ENCODE peak calls at places on chromosomes 13 and 19, in eight cellular contexts. One of them, this sample, is unnamed. For H3K27me3 and H3K36me3, the result is how much of the 10 kb centered on the place peaks cover.

GRCh38 chr19:33195711-33196347 is 1.7 kb downstream of the LRP3 start:
- DNase-seq in tibial artery: no peak
- DNase-seq in SJSA1: no peak
- DNase-seq in vagina: no peak
- DNase-seq in kidney epithelial cell: no peak
- DNase-seq in tibial nerve: no peak
- DNase-seq in MM.1S: no peak
- DNase-seq in ascending aorta: no peak
- DNase-seq in this sample: no peak

GRCh38 chr13:101258071-101258470 is 158.2 kb downstream of the NALCN start:
- DNase-seq in tibial artery: no peak
- DNase-seq in vagina: no peak
- DNase-seq in ascending aorta: no peak
- DNase-seq in tibial nerve: no peak
- DNase-seq in kidney epithelial cell: peak
- DNase-seq in MM.1S: peak
- DNase-seq in SJSA1: peak
- DNase-seq in this sample: peak

GRCh38 chr19:5484398-5485285 is 29.4 kb downstream of the ZNRF4 start:
- DNase-seq in SJSA1: no peak
- DNase-seq in tibial nerve: no peak
- DNase-seq in MM.1S: no peak
- DNase-seq in kidney epithelial cell: no peak
- DNase-seq in ascending aorta: no peak
- DNase-seq in tibial artery: no peak
- DNase-seq in vagina: no peak
- DNase-seq in this sample: no peak

GRCh38 chr13:45670481-45670880 is 31.6 kb upstream of the CBY2 start:
- DNase-seq in vagina: no peak
- DNase-seq in kidney epithelial cell: no peak
- DNase-seq in MM.1S: no peak
- DNase-seq in tibial nerve: no peak
- DNase-seq in tibial artery: no peak
- DNase-seq in SJSA1: no peak
- DNase-seq in ascending aorta: no peak
- DNase-seq in this sample: no peak

GRCh38 chr13:78193853-78194252 is 275.2 kb upstream of the EDNRB start:
- DNase-seq in ascending aorta: no peak
- DNase-seq in tibial artery: no peak
- DNase-seq in kidney epithelial cell: peak
- DNase-seq in tibial nerve: no peak
- DNase-seq in SJSA1: no peak
- DNase-seq in vagina: no peak
- DNase-seq in MM.1S: no peak
- DNase-seq in this sample: no peak

GRCh38 chr19:30076101-30076551 is 134.1 kb downstream of the URI1 start:
- DNase-seq in tibial artery: no peak
- DNase-seq in ascending aorta: no peak
- DNase-seq in vagina: no peak
- DNase-seq in MM.1S: no peak
- DNase-seq in kidney epithelial cell: no peak
- DNase-seq in tibial nerve: no peak
- DNase-seq in SJSA1: no peak
- DNase-seq in this sample: no peak

GRCh38 chr13:83151308-83151660 is 731.0 kb downstream of the SLITRK1 start:
- DNase-seq in kidney epithelial cell: no peak
- DNase-seq in vagina: no peak
- DNase-seq in ascending aorta: no peak
- DNase-seq in SJSA1: no peak
- DNase-seq in tibial nerve: no peak
- DNase-seq in MM.1S: no peak
- DNase-seq in tibial artery: no peak
- DNase-seq in this sample: peak

GRCh38 chr13:20499986-20500385 is 25.7 kb downstream of the CRYL1 start:
- DNase-seq in vagina: no peak
- DNase-seq in tibial nerve: no peak
- DNase-seq in ascending aorta: no peak
- DNase-seq in MM.1S: no peak
- DNase-seq in tibial artery: no peak
- DNase-seq in kidney epithelial cell: no peak
- DNase-seq in SJSA1: peak
- DNase-seq in this sample: peak

GRCh38 chr19:41321600-41322270 is 11.8 kb downstream of the CCDC97 start:
- DNase-seq in tibial nerve: no peak
- DNase-seq in tibial artery: no peak
- DNase-seq in vagina: no peak
- DNase-seq in MM.1S: no peak
- DNase-seq in kidney epithelial cell: no peak
- DNase-seq in SJSA1: peak
- DNase-seq in ascending aorta: no peak
- DNase-seq in this sample: no peak

GRCh38 chr19:45179848-45180370 is 1.3 kb downstream of the BLOC1S3 start:
- DNase-seq in SJSA1: no peak
- DNase-seq in tibial nerve: no peak
- DNase-seq in vagina: no peak
- DNase-seq in kidney epithelial cell: no peak
- DNase-seq in MM.1S: no peak
- DNase-seq in tibial artery: no peak
- DNase-seq in ascending aorta: no peak
- DNase-seq in this sample: no peak

GRCh38 chr19:15701757-15702589 is 25.9 kb upstream of the OR10H2 start:
- DNase-seq in SJSA1: no peak
- DNase-seq in MM.1S: no peak
- DNase-seq in kidney epithelial cell: no peak
- DNase-seq in tibial artery: no peak
- DNase-seq in ascending aorta: no peak
- DNase-seq in tibial nerve: no peak
- DNase-seq in vagina: no peak
- DNase-seq in this sample: no peak

GRCh38 chr19:29609636-29610035 is 3.6 kb downstream of the POP4 start:
- DNase-seq in SJSA1: no peak
- DNase-seq in kidney epithelial cell: no peak
- DNase-seq in MM.1S: no peak
- DNase-seq in tibial nerve: no peak
- DNase-seq in tibial artery: no peak
- DNase-seq in vagina: no peak
- DNase-seq in ascending aorta: no peak
- DNase-seq in this sample: no peak

GRCh38 chr19:49403404-49404187 is 15.5 kb downstream of the KASH5 start:
- DNase-seq in kidney epithelial cell: no peak
- DNase-seq in MM.1S: no peak
- DNase-seq in tibial nerve: no peak
- DNase-seq in SJSA1: no peak
- DNase-seq in vagina: no peak
- DNase-seq in tibial artery: no peak
- DNase-seq in ascending aorta: no peak
- DNase-seq in this sample: no peak

GRCh38 chr19:23436318-23436717 is 41.0 kb upstream of the ZNF91 start:
- DNase-seq in ascending aorta: no peak
- DNase-seq in tibial artery: no peak
- DNase-seq in MM.1S: peak
- DNase-seq in kidney epithelial cell: no peak
- DNase-seq in vagina: no peak
- DNase-seq in SJSA1: no peak
- DNase-seq in tibial nerve: no peak
- DNase-seq in this sample: no peak

GRCh38 chr19:52992109-52993004 is 21.4 kb upstream of the ERVV-1 start:
- DNase-seq in tibial nerve: no peak
- DNase-seq in ascending aorta: no peak
- DNase-seq in tibial artery: peak
- DNase-seq in vagina: no peak
- DNase-seq in kidney epithelial cell: no peak
- DNase-seq in SJSA1: no peak
- DNase-seq in MM.1S: no peak
- DNase-seq in this sample: no peak

GRCh38 chr19:40791349-40791748 is 7.6 kb upstream of the EGLN2 start:
- DNase-seq in vagina: no peak
- DNase-seq in tibial nerve: no peak
- DNase-seq in MM.1S: no peak
- DNase-seq in kidney epithelial cell: no peak
- DNase-seq in tibial artery: no peak
- DNase-seq in SJSA1: no peak
- DNase-seq in ascending aorta: no peak
- DNase-seq in this sample: no peak

GRCh38 chr19:21463449-21464105 is 41.8 kb upstream of the ZNF429 start:
- DNase-seq in kidney epithelial cell: peak
- DNase-seq in ascending aorta: no peak
- DNase-seq in MM.1S: no peak
- DNase-seq in tibial nerve: no peak
- DNase-seq in tibial artery: no peak
- DNase-seq in vagina: no peak
- DNase-seq in SJSA1: no peak
- DNase-seq in this sample: no peak

GRCh38 chr19:13082192-13083007 is 20.3 kb downstream of the LYL1 start:
- DNase-seq in tibial nerve: peak
- DNase-seq in SJSA1: no peak
- DNase-seq in tibial artery: peak
- DNase-seq in MM.1S: no peak
- DNase-seq in kidney epithelial cell: no peak
- DNase-seq in vagina: no peak
- DNase-seq in ascending aorta: no peak
- DNase-seq in this sample: no peak

GRCh38 chr13:87769445-87769844 is 98.3 kb downstream of the SLITRK5 start:
- DNase-seq in ascending aorta: no peak
- DNase-seq in vagina: no peak
- DNase-seq in tibial artery: no peak
- DNase-seq in SJSA1: no peak
- DNase-seq in kidney epithelial cell: no peak
- DNase-seq in MM.1S: no peak
- DNase-seq in tibial nerve: no peak
- DNase-seq in this sample: no peak
- H3K27me3 ChIP-seq in ascending aorta: under half
- H3K27me3 ChIP-seq in vagina: under half
- H3K27me3 ChIP-seq in tibial artery: under half
- H3K27me3 ChIP-seq in SJSA1: under half
- H3K27me3 ChIP-seq in kidney epithelial cell: under half
- H3K27me3 ChIP-seq in MM.1S: under half
- H3K27me3 ChIP-seq in tibial nerve: under half
- H3K27me3 ChIP-seq in this sample: under half

DNA sequence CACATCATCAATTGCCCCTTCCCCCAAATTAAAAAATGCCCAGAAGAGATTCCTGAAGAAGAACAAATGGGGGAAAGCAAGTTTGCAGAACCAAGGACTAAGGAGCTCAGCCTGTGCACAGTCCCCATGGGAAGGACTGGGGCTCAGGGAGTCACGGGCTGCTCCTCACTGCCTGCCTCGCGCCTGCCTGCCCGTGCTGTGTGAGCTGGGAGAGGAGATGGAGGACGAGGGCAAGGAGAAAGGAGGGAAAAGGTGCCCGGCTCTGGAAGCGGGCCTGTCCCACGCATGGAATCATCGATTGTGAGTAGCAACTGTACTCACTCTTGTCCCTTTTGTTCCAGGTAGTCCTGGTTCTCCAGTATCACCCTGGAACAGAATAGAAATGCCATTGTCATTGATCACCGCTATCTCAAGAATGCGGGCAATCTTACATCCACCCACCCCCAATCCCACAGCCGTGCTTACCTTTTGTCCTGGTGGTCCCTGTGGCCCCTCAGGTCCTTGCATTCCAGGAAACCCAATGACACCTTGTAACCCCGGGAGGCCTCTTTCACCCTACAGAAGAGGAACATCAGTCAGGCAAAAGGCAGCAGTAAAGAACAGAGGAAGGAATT is 93.4 kb downstream of the COL4A1 start:
- DNase-seq in ascending aorta: no peak
- DNase-seq in tibial artery: no peak
- DNase-seq in kidney epithelial cell: no peak
- DNase-seq in SJSA1: no peak
- DNase-seq in tibial nerve: no peak
- DNase-seq in MM.1S: no peak
- DNase-seq in vagina: peak
- DNase-seq in this sample: no peak
- H3K36me3 ChIP-seq in ascending aorta: half or more
- H3K36me3 ChIP-seq in tibial artery: under half
- H3K36me3 ChIP-seq in kidney epithelial cell: under half
- H3K36me3 ChIP-seq in SJSA1: half or more
- H3K36me3 ChIP-seq in tibial nerve: under half
- H3K36me3 ChIP-seq in MM.1S: under half
- H3K36me3 ChIP-seq in vagina: under half
- H3K36me3 ChIP-seq in this sample: under half

GRCh38 chr19:28028881-28029280 is 1184.1 kb downstream of the UQCRFS1 start:
- DNase-seq in vagina: no peak
- DNase-seq in tibial nerve: no peak
- DNase-seq in kidney epithelial cell: no peak
- DNase-seq in tibial artery: no peak
- DNase-seq in SJSA1: no peak
- DNase-seq in ascending aorta: no peak
- DNase-seq in MM.1S: no peak
- DNase-seq in this sample: no peak

GRCh38 chr19:28027116-28027515 is 1185.8 kb downstream of the UQCRFS1 start:
- DNase-seq in vagina: no peak
- DNase-seq in ascending aorta: no peak
- DNase-seq in kidney epithelial cell: no peak
- DNase-seq in SJSA1: no peak
- DNase-seq in tibial nerve: no peak
- DNase-seq in MM.1S: no peak
- DNase-seq in tibial artery: no peak
- DNase-seq in this sample: no peak

GRCh38 chr19:28023064-28023463 is 1189.9 kb downstream of the UQCRFS1 start:
- DNase-seq in MM.1S: no peak
- DNase-seq in tibial nerve: no peak
- DNase-seq in ascending aorta: no peak
- DNase-seq in SJSA1: peak
- DNase-seq in kidney epithelial cell: no peak
- DNase-seq in tibial artery: no peak
- DNase-seq in vagina: no peak
- DNase-seq in this sample: no peak

GRCh38 chr19:28024920-28025319 is 1188.0 kb downstream of the UQCRFS1 start:
- DNase-seq in MM.1S: no peak
- DNase-seq in ascending aorta: no peak
- DNase-seq in tibial nerve: no peak
- DNase-seq in vagina: no peak
- DNase-seq in tibial artery: no peak
- DNase-seq in kidney epithelial cell: no peak
- DNase-seq in SJSA1: no peak
- DNase-seq in this sample: no peak

GRCh38 chr19:28026636-28027035 is 1186.3 kb downstream of the UQCRFS1 start:
- DNase-seq in ascending aorta: no peak
- DNase-seq in vagina: no peak
- DNase-seq in tibial artery: no peak
- DNase-seq in kidney epithelial cell: peak
- DNase-seq in tibial nerve: no peak
- DNase-seq in MM.1S: no peak
- DNase-seq in SJSA1: no peak
- DNase-seq in this sample: no peak
- H3K27me3 ChIP-seq in ascending aorta: under half
- H3K27me3 ChIP-seq in vagina: under half
- H3K27me3 ChIP-seq in tibial artery: under half
- H3K27me3 ChIP-seq in kidney epithelial cell: under half
- H3K27me3 ChIP-seq in tibial nerve: under half
- H3K27me3 ChIP-seq in MM.1S: under half
- H3K27me3 ChIP-seq in SJSA1: under half
- H3K27me3 ChIP-seq in this sample: under half

DNA sequence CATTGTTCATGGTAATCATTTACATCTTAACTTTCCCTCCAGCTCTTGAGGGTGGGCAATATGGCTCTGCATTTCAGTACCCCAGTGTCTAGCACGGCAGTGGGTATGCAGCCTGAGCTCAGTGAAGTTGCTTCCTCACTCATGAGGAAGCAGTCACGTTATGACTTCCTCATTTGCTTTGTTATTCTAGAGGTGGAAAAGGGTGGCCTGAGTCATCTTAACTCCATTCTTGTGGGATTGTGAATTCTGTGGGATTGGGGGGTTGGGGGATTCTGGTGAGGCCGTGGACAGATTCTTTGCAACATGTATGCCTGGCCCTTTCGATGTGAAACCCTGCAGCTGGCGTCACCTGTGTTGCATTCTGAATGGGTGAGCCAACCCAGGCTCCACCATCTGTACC is 406.7 kb upstream of the ZNF507 start:
- DNase-seq in kidney epithelial cell: peak
- DNase-seq in tibial nerve: no peak
- DNase-seq in tibial artery: no peak
- DNase-seq in ascending aorta: no peak
- DNase-seq in SJSA1: peak
- DNase-seq in vagina: no peak
- DNase-seq in MM.1S: no peak
- DNase-seq in this sample: no peak
- H3K36me3 ChIP-seq in kidney epithelial cell: under half
- H3K36me3 ChIP-seq in tibial nerve: under half
- H3K36me3 ChIP-seq in tibial artery: under half
- H3K36me3 ChIP-seq in ascending aorta: under half
- H3K36me3 ChIP-seq in SJSA1: under half
- H3K36me3 ChIP-seq in vagina: under half
- H3K36me3 ChIP-seq in MM.1S: under half
- H3K36me3 ChIP-seq in this sample: under half